ENCODE peak calls at places on chromosomes 12 and 14, in five cellular contexts. One of them, this sample, is unnamed. For H3K9me3, the result is how much of the 10 kb centered on the place peaks cover.

GRCh38 chr12:53569174-53569557 is 57.0 kb downstream of the ATF7 start:
- DNase-seq in upper lobe of right lung: no peak
- DNase-seq in ovary: no peak
- DNase-seq in cardiac muscle cell: no peak
- DNase-seq in Karpas-422: no peak
- DNase-seq in this sample: no peak

GRCh38 chr12:115697341-115697740 is 580.2 kb downstream of the MED13L start:
- DNase-seq in upper lobe of right lung: no peak
- DNase-seq in ovary: no peak
- DNase-seq in cardiac muscle cell: no peak
- DNase-seq in Karpas-422: no peak
- DNase-seq in this sample: no peak

GRCh38 chr12:89040146-89040964 is 311.9 kb downstream of the DUSP6 start:
- DNase-seq in upper lobe of right lung: no peak
- DNase-seq in ovary: no peak
- DNase-seq in cardiac muscle cell: no peak
- DNase-seq in Karpas-422: no peak
- DNase-seq in this sample: no peak

GRCh38 chr14:48193893-48194292 is 518.5 kb upstream of the MDGA2 start:
- DNase-seq in upper lobe of right lung: no peak
- DNase-seq in ovary: no peak
- DNase-seq in cardiac muscle cell: no peak
- DNase-seq in Karpas-422: no peak
- DNase-seq in this sample: no peak

GRCh38 chr14:100533647-100534485 is 53.4 kb downstream of the BEGAIN start:
- DNase-seq in upper lobe of right lung: peak
- DNase-seq in ovary: peak
- DNase-seq in cardiac muscle cell: no peak
- DNase-seq in Karpas-422: no peak
- DNase-seq in this sample: peak

GRCh38 chr12:123890536-123890902 is 82.1 kb downstream of the CCDC92 start:
- DNase-seq in upper lobe of right lung: no peak
- DNase-seq in ovary: no peak
- DNase-seq in cardiac muscle cell: no peak
- DNase-seq in Karpas-422: no peak
- DNase-seq in this sample: no peak

GRCh38 chr14:50775357-50775756 is 55.6 kb downstream of the NIN start:
- DNase-seq in upper lobe of right lung: no peak
- DNase-seq in ovary: no peak
- DNase-seq in cardiac muscle cell: no peak
- DNase-seq in Karpas-422: no peak
- DNase-seq in this sample: no peak

GRCh38 chr12:64077922-64078321 is 144.2 kb downstream of the KICS2 start:
- DNase-seq in upper lobe of right lung: no peak
- DNase-seq in ovary: no peak
- DNase-seq in cardiac muscle cell: no peak
- DNase-seq in Karpas-422: no peak
- DNase-seq in this sample: no peak

GRCh38 chr12:91139981-91140659 is 28.8 kb upstream of the LUM start:
- DNase-seq in upper lobe of right lung: no peak
- DNase-seq in ovary: no peak
- DNase-seq in cardiac muscle cell: no peak
- DNase-seq in Karpas-422: no peak
- DNase-seq in this sample: no peak

DNA sequence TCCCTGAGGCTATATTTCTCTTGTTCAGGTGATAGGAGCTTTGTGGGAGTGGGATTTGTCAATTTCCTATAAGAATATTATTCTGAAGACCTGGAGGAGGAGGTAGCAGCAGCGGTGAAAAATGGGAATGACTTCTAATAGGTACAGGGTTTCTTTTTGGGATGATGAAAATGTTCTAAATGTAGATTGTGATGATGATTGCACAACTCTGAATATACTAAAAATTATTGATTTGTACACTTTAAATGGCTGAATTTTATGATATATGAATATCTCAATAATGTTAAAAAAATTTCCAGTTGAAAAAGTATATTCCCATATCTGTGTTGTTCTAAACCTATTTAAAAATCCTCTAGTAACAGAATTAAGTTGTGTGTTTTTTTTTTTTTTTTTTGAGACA is 22.8 kb downstream of the HSD17B6 start:
- DNase-seq in upper lobe of right lung: no peak
- DNase-seq in ovary: no peak
- DNase-seq in cardiac muscle cell: no peak
- DNase-seq in Karpas-422: no peak
- DNase-seq in this sample: no peak
- H3K9me3 ChIP-seq in upper lobe of right lung: under half
- H3K9me3 ChIP-seq in ovary: under half
- H3K9me3 ChIP-seq in cardiac muscle cell: under half
- H3K9me3 ChIP-seq in Karpas-422: under half
- H3K9me3 ChIP-seq in this sample: under half

DNA sequence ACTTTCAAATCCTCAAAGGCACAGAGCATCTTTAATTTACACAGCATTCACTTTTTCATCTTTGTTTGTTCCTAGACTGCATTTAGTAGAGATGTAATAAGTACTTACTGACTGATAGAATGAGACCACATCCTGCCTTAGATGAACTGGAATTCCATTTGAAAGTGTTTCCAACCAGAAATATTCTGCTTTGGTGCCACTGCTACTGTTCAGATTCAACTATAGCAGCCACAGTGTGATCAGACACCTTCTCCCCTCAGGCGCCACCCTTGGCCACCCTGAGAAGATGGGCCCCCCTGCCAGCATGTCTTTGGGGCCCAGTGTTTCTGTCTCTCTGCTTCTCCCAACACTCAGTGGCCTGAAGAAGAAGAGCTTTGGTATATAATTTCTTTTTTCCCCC is 449.1 kb downstream of the RAD51B start:
- DNase-seq in upper lobe of right lung: no peak
- DNase-seq in ovary: no peak
- DNase-seq in cardiac muscle cell: no peak
- DNase-seq in Karpas-422: no peak
- DNase-seq in this sample: no peak
- H3K27ac ChIP-seq in upper lobe of right lung: peak
- H3K27ac ChIP-seq in ovary: no peak
- H3K27ac ChIP-seq in cardiac muscle cell: no peak
- H3K27ac ChIP-seq in Karpas-422: peak
- H3K27ac ChIP-seq in this sample: peak

GRCh38 chr12:49294804-49295086 is 202 bp upstream of the PRPH start:
- DNase-seq in upper lobe of right lung: no peak
- DNase-seq in ovary: no peak
- DNase-seq in cardiac muscle cell: no peak
- DNase-seq in Karpas-422: no peak
- DNase-seq in this sample: no peak

GRCh38 chr12:49296836-49297694 is 2.1 kb downstream of the PRPH start:
- DNase-seq in upper lobe of right lung: peak
- DNase-seq in ovary: no peak
- DNase-seq in cardiac muscle cell: no peak
- DNase-seq in Karpas-422: peak
- DNase-seq in this sample: no peak

GRCh38 chr12:49295087-49296001 is at the start of gene PRPH:
- DNase-seq in upper lobe of right lung: peak
- DNase-seq in ovary: no peak
- DNase-seq in cardiac muscle cell: peak
- DNase-seq in Karpas-422: no peak
- DNase-seq in this sample: no peak

GRCh38 chr12:49297695-49298060 is 2.7 kb downstream of the PRPH start:
- DNase-seq in upper lobe of right lung: no peak
- DNase-seq in ovary: no peak
- DNase-seq in cardiac muscle cell: no peak
- DNase-seq in Karpas-422: no peak
- DNase-seq in this sample: no peak

GRCh38 chr12:49296034-49296835 is 1.3 kb downstream of the PRPH start:
- DNase-seq in upper lobe of right lung: peak
- DNase-seq in ovary: no peak
- DNase-seq in cardiac muscle cell: peak
- DNase-seq in Karpas-422: peak
- DNase-seq in this sample: peak
- H3K4me3 ChIP-seq in upper lobe of right lung: peak
- H3K4me3 ChIP-seq in ovary: no peak
- H3K4me3 ChIP-seq in cardiac muscle cell: no peak
- H3K4me3 ChIP-seq in Karpas-422: peak
- H3K4me3 ChIP-seq in this sample: no peak

DNA sequence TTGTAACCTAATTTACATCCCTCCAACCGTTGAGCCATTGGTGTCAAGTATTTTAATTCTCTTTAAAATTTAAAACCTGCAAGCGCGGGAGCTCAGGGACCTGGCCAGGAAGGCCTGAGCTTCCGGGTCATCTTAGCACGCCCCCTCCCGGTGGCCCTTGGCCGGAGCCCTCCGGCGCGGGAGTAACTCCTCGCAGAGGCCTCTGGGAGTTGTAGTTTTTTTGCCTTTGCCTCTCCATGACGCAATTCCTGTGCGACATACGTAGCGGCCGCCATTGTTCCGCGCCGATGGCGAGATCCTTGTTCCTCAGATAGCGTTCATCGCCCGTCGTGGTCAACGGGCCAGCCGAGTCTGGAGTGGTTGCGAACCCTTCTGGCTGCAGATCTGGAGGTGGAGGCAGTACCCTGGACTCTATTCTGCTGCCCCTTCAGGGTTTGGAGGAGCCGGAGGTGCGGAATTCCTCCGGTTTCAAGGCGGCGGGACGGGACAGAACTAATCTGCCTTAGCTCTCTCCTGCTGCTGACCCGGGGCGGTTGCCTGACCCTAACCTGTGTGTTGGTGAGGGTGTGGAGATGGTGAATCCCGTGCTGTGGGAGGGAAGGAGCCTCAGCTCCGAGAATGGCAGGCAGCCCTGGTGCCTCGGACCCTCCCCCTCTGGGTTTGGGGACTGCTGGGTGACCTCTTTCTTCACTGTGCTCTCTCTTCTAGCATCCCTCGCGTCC is at the start of gene ZNF268:
- DNase-seq in upper lobe of right lung: peak
- DNase-seq in ovary: peak
- DNase-seq in cardiac muscle cell: peak
- DNase-seq in Karpas-422: peak
- DNase-seq in this sample: peak
- H3K9me3 ChIP-seq in upper lobe of right lung: under half
- H3K9me3 ChIP-seq in ovary: under half
- H3K9me3 ChIP-seq in cardiac muscle cell: under half
- H3K9me3 ChIP-seq in Karpas-422: under half
- H3K9me3 ChIP-seq in this sample: half or more

GRCh38 chr14:43901950-43902349 is 605.1 kb downstream of the FSCB start:
- DNase-seq in upper lobe of right lung: no peak
- DNase-seq in ovary: no peak
- DNase-seq in cardiac muscle cell: no peak
- DNase-seq in Karpas-422: no peak
- DNase-seq in this sample: no peak
- H3K27ac ChIP-seq in upper lobe of right lung: no peak
- H3K27ac ChIP-seq in ovary: no peak
- H3K27ac ChIP-seq in cardiac muscle cell: no peak
- H3K27ac ChIP-seq in Karpas-422: no peak
- H3K27ac ChIP-seq in this sample: no peak

DNA sequence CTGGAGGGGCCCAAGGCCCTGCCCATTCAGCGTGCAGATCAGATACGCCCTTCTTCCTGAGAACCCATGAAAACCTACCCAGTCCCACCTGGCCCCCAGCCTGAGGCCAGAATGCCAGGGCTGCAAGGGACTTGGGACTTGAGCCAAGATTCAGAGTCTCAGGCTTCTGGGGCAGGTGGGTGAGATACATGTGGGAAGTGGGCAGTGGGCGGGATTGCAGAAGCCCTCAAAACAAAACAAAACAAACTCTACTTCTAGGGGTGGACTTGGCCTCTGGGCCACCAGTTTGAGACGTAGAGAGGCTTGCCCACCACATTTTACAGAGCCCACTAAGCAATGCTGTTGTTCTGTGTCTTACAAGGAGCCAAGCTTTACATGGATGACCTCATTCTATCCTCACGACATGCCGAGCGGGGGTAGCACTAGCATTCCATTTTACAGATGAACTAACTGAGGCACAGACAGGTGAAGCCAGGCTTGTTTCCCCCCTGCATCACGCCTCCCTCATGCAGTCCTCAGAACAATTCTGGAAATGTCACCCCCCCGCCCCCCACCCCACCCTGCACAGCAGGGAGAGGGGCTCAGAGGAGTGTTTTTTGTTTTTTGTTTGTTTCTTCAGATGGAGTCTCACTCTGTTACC is 1.7 kb downstream of the SLC8B1 start:
- DNase-seq in upper lobe of right lung: no peak
- DNase-seq in ovary: no peak
- DNase-seq in cardiac muscle cell: no peak
- DNase-seq in Karpas-422: no peak
- DNase-seq in this sample: no peak
- H3K4me3 ChIP-seq in upper lobe of right lung: peak
- H3K4me3 ChIP-seq in ovary: peak
- H3K4me3 ChIP-seq in cardiac muscle cell: no peak
- H3K4me3 ChIP-seq in Karpas-422: no peak
- H3K4me3 ChIP-seq in this sample: peak